ENCODE peak calls at places on chromosomes 16 and 17, in four cellular contexts. D is cardiac fibroblast, G is dorsolateral prefrontal cortex, O is progenitor cell of endocrine pancreas. F is an unnamed sample.
A peak's percentile ranks its signal among the peaks of the same experiment; 100 is the strongest.

GRCh38 chr16:49608801-49609200 is 235.2 kb downstream of the C16orf78 start:
- DNase-seq in D (peak; percentile 72), G (no peak), O (no peak), F (no peak)

GRCh38 chr17:68759343-68760140 is 158.4 kb upstream of the FAM20A start:
- DNase-seq in D (peak; percentile 96), G (peak; percentile 65), O (peak; percentile 60), F (peak; percentile 68)

GRCh38 chr17:50835563-50836231 is at the start of gene WFIKKN2:
- DNase-seq in D (no peak), G (no peak), O (no peak), F (no peak)

GRCh38 chr16:986411-986810 is 4.8 kb downstream of the SOX8 start:
- DNase-seq in D (no peak), G (no peak), O (no peak), F (no peak)

GRCh38 chr17:64599187-64599676 is 62.9 kb downstream of the SMURF2 start:
- DNase-seq in D (no peak), G (no peak), O (no peak), F (no peak)

GRCh38 chr17:73693016-73693545 is 48.8 kb upstream of the SDK2 start:
- DNase-seq in D (no peak), G (no peak), O (no peak), F (no peak)

GRCh38 chr17:78605886-78606285 is 28.7 kb upstream of the DNAH17 start:
- DNase-seq in D (no peak), G (no peak), O (no peak), F (no peak)

GRCh38 chr17:15220785-15221184 is 44.3 kb downstream of the PMP22 start:
- DNase-seq in D (peak; percentile 26), G (no peak), O (no peak), F (no peak)

GRCh38 chr17:40986920-40987319 is 2.8 kb upstream of the KRT40 start:
- DNase-seq in D (no peak), G (no peak), O (no peak), F (no peak)

GRCh38 chr16:22813946-22814325 is at the start of gene HS3ST2:
- DNase-seq in D (peak; percentile 0), G (peak; percentile 30), O (peak; percentile 24), F (peak; percentile 23)

GRCh38 chr16:81996664-81997529 is 14.4 kb downstream of the SDR42E1 start:
- DNase-seq in D (peak; percentile 26), G (no peak), O (no peak), F (no peak)

GRCh38 chr16:24773771-24774427 is 44.4 kb downstream of the TNRC6A start:
- DNase-seq in D (no peak), G (no peak), O (no peak), F (no peak)

GRCh38 chr17:83148317-83149044 is 69.1 kb downstream of the METRNL start:
- DNase-seq in D (no peak), G (no peak), O (no peak), F (no peak)

GRCh38 chr17:17792551-17793377 is 44.0 kb downstream of the SREBF1 start:
- DNase-seq in D (peak; percentile 88), G (peak; percentile 58), O (no peak), F (no peak)

GRCh38 chr16:86681440-86681838 is 103.1 kb downstream of the FOXL1 start:
- DNase-seq in D (peak; percentile 57), G (no peak), O (no peak), F (no peak)

GRCh38 chr16:11781773-11782172 is 15.3 kb downstream of the ZC3H7A start:
- DNase-seq in D (no peak), G (no peak), O (no peak), F (no peak)

GRCh38 chr16:7839568-7839967 is 506.9 kb downstream of the RBFOX1 start:
- DNase-seq in D (no peak), G (no peak), O (no peak), F (no peak)

GRCh38 chr17:55625516-55625915 is 97.1 kb downstream of the TMEM100 start:
- DNase-seq in D (no peak), G (no peak), O (no peak), F (no peak)

GRCh38 chr16:67396775-67397450 is 3.6 kb upstream of the TPPP3 start:
- DNase-seq in D (no peak), G (no peak), O (no peak), F (no peak)

GRCh38 chr16:67397451-67397801 is 4.1 kb upstream of the TPPP3 start:
- DNase-seq in D (no peak), G (no peak), O (no peak), F (no peak)

GRCh38 chr16:67398546-67399217 is 5.4 kb upstream of the TPPP3 start:
- DNase-seq in D (no peak), G (no peak), O (no peak), F (no peak)

GRCh38 chr16:67399218-67399733 is 6.0 kb upstream of the TPPP3 start:
- DNase-seq in D (peak; percentile 23), G (no peak), O (peak; percentile 79), F (no peak)

DNA sequence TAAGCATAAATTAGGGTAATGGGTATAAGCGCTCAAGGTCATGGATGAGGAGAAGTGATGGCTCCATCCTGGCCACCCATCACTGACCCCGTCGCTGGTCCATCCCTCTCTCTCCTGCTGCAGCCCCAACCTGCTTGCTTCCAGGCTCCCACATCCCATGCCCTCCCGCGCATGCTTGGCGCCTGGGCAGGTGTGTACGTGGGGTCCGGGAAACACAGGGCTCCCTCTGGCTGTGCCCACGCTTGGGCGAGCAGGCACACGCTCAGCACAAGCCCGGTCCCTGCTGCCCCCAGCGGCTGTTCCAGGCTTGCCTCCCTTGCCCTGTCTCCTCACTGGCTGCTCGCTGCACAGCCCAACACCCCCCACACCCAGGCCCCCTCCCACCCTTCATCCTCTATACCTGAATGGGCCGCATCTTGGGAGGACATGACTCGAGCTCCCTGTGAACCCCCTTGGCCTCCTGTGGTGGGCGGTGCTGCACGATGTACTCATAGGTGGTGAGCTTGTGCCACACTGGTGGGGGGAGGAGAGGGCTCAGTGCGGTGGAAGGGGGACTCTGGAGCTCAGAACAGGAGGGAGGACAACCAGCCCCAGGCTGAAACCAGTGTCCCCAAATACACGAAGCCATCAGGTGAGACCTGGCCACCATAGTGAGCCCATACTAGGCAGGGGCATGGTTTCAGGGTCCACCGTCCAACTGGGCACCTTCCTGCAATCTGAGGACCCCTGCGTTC is 4.7 kb upstream of the TPPP3 start:
- DNase-seq in D (no peak), G (no peak), O (no peak), F (no peak)
- TF ChIP-seq CTCF in D (no peak), G (no peak), O (no peak), F (no peak)

GRCh38 chr17:10349403-10349802 is 23.4 kb downstream of the MYH13 start:
- DNase-seq in D (no peak), G (no peak), O (no peak), F (no peak)
- TF ChIP-seq CTCF in D (peak; percentile 27), G (peak; percentile 6), O (no peak), F (no peak)

DNA sequence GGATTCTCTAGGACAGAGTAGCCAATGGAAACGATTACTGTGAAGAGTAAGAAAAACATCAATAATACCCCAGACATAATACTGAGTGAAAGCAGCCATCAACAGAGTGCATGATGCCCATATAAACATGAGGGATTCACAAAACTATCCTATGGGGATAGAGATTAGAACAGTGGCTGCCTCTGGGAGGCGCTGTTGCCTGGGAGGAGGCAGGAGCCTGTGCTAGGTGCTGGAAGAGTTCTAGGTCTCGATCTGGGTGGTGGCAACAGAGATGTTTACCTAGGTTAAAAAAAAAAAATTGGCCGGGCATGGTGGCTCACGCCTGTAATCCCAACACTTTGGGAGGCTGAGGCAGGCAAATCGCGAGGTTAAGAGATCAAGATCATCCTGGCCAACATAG is 7.9 kb downstream of the FA2H start:
- DNase-seq in D (no peak), G (no peak), O (no peak), F (no peak)
- TF ChIP-seq CTCF in D (no peak), G (no peak), O (no peak), F (no peak)

GRCh38 chr16:72997141-72997542 is 50.8 kb downstream of the ZFHX3 start:
- DNase-seq in D (peak; percentile 73), G (no peak), O (no peak), F (no peak)

GRCh38 chr16:72996291-72997062 is 51.5 kb downstream of the ZFHX3 start:
- DNase-seq in D (no peak), G (no peak), O (no peak), F (no peak)

GRCh38 chr16:72992142-72992601 is 55.8 kb downstream of the ZFHX3 start:
- DNase-seq in D (no peak), G (no peak), O (no peak), F (no peak)

GRCh38 chr16:72991645-72992044 is 56.3 kb downstream of the ZFHX3 start:
- DNase-seq in D (no peak), G (no peak), O (no peak), F (no peak)

GRCh38 chr16:72995151-72995881 is 52.6 kb downstream of the ZFHX3 start:
- DNase-seq in D (no peak), G (no peak), O (no peak), F (no peak)
- TF ChIP-seq CTCF in D (peak; percentile 60), G (no peak), O (peak; percentile 59), F (peak; percentile 9)

DNA sequence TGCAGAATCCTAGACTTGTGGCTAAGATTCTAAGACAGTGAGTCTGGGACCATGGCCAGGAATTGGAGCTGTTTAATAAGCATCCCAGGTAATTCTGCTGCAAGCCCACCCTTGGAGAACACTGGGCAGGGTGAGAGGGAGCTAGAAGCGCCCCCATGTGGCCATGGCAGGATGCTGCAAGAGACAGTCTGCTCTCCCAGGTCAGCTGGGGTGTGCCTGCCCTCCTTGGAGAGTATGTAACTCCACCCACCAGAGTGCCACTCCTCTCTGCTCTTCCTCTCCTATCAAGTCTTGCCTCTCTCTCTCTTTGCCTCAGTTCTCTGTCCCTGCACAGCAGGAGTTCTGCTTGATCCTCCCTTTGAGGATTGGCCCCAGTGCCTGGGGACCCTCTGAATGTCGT is 14.9 kb downstream of the RCVRN start:
- DNase-seq in D (peak; percentile 29), G (no peak), O (peak; percentile 20), F (no peak)
- TF ChIP-seq CTCF in D (no peak), G (peak; percentile 27), O (peak; percentile 63), F (peak; percentile 28)

GRCh38 chr17:13812350-13812749 is 210.6 kb upstream of the HS3ST3A1 start:
- DNase-seq in D (no peak), G (no peak), O (no peak), F (no peak)
- TF ChIP-seq CTCF in D (no peak), G (no peak), O (no peak), F (no peak)

GRCh38 chr17:4474093-4474492 is 24.6 kb upstream of the SPNS2 start:
- DNase-seq in D (no peak), G (no peak), O (no peak), F (no peak)
- TF ChIP-seq CTCF in D (no peak), G (no peak), O (no peak), F (no peak)

GRCh38 chr17:10629706-10630105 is 27.4 kb downstream of the MYH3 start:
- DNase-seq in D (no peak), G (no peak), O (no peak), F (no peak)

GRCh38 chr17:10631701-10632100 is 25.4 kb downstream of the MYH3 start:
- DNase-seq in D (no peak), G (no peak), O (no peak), F (no peak)

GRCh38 chr17:10631048-10631700 is 25.9 kb downstream of the MYH3 start:
- DNase-seq in D (peak; percentile 43), G (no peak), O (peak; percentile 30), F (peak; percentile 51)

GRCh38 chr17:10626378-10626777 is 30.7 kb downstream of the MYH3 start:
- DNase-seq in D (no peak), G (no peak), O (no peak), F (no peak)

DNA sequence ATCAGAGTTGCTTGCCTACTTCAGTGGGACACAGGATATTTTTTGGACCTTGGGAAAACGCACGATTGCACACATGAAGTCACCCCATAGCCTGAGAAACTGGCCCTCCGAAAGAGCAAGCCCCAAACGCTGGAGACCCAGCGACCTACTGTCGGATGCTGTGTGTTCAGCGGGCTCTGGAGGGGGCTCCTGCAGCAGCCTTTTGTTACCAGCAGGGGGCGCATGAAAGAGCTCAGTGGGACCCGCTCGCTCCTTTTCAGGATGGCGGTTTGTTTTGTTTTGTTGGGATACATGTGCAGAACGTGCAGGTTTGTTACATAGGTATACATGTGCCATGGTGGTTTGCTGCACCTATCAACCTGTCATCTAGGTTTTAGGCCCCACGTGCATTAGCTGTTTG is 28.4 kb downstream of the MYH3 start:
- DNase-seq in D (no peak), G (no peak), O (no peak), F (no peak)
- TF ChIP-seq CTCF in D (peak; percentile 39), G (no peak), O (peak; percentile 48), F (no peak)